ENCODE peak calls at places on chromosomes 12 and 14, in six cellular contexts. U is RPMI7951; E is NCI-H69; Z is psoas muscle; B is stimulated activated CD4-positive, alpha-beta T cell treated with anti-CD3 and anti-CD28 coated beads, TNF-alpha, amount 100 ng/mL, for 24 hours; Y is hippocampal formation. R is an unnamed sample.

GRCh38 chr12:19869413-19869812 is 430.1 kb downstream of the AEBP2 start:
- DNase-seq in Z (no peak), B (no peak), U (no peak), E (no peak), Y (no peak), R (no peak)

GRCh38 chr12:101823891-101824290 is 6.9 kb downstream of the GNPTAB start:
- DNase-seq in B (peak), Y (peak), Z (peak), U (peak), E (peak), R (peak)

GRCh38 chr14:77076118-77076631 is 21.9 kb upstream of the CIPC start:
- DNase-seq in E (no peak), U (no peak), Y (no peak), Z (peak), B (no peak), R (no peak)

GRCh38 chr12:86600664-86601231 is 344.6 kb upstream of the MGAT4C start:
- DNase-seq in B (no peak), Z (peak), E (no peak), U (no peak), Y (no peak), R (no peak)

GRCh38 chr12:77433799-77434198 is 368.4 kb upstream of the E2F7 start:
- DNase-seq in U (no peak), Z (no peak), E (no peak), Y (no peak), B (no peak), R (no peak)

GRCh38 chr12:15772405-15773018 is 16.7 kb downstream of the EPS8 start:
- DNase-seq in B (no peak), Z (no peak), Y (peak), E (peak), U (peak), R (no peak)

GRCh38 chr12:29164477-29165163 is 15.5 kb downstream of the FAR2 start:
- DNase-seq in Z (no peak), E (no peak), U (peak), Y (no peak), B (no peak), R (no peak)

GRCh38 chr14:86321151-86321550 is 791.2 kb downstream of the FLRT2 start:
- DNase-seq in E (no peak), U (no peak), Y (no peak), Z (no peak), B (no peak), R (no peak)

GRCh38 chr14:100867631-100868315 is 35.7 kb downstream of the RTL1 start:
- DNase-seq in U (no peak), E (no peak), Z (no peak), B (no peak), Y (no peak), R (no peak)

GRCh38 chr14:105398726-105399440 is 545 bp downstream of the TEX22 start:
- DNase-seq in U (peak), B (no peak), Z (no peak), E (peak), Y (no peak), R (no peak)

GRCh38 chr14:74620497-74620921 is 8.5 kb upstream of the LTBP2 start:
- DNase-seq in Z (no peak), U (peak), B (no peak), E (no peak), Y (no peak), R (no peak)

GRCh38 chr12:116813271-116814041 is 67.8 kb downstream of the HRK start:
- DNase-seq in Z (no peak), Y (no peak), U (peak), E (peak), B (no peak), R (no peak)

GRCh38 chr14:23570806-23571483 is 3.4 kb upstream of the AP1G2 start:
- DNase-seq in B (no peak), Y (no peak), E (no peak), U (no peak), Z (no peak), R (no peak)

GRCh38 chr14:76089575-76089974 is 62.1 kb upstream of the GPATCH2L start:
- DNase-seq in E (no peak), B (no peak), U (no peak), Z (no peak), Y (no peak), R (no peak)

GRCh38 chr14:103118663-103119404 is 4.4 kb upstream of the TNFAIP2 start:
- DNase-seq in B (no peak), Z (peak), Y (no peak), U (no peak), E (no peak), R (no peak)

GRCh38 chr14:73755434-73756014 is 41.3 kb upstream of the PNMA1 start:
- DNase-seq in E (peak), U (peak), B (no peak), Z (no peak), Y (peak), R (no peak)

GRCh38 chr14:69049675-69050074 is 70.6 kb upstream of the ACTN1 start:
- DNase-seq in B (no peak), Z (no peak), U (peak), Y (no peak), E (no peak), R (no peak)

GRCh38 chr14:67240978-67241415 is 238 bp upstream of the PALS1 start:
- DNase-seq in Z (peak), E (peak), B (peak), Y (peak), U (peak), R (peak)

GRCh38 chr14:76829650-76830421 is 3.6 kb downstream of the LRRC74A start:
- DNase-seq in B (no peak), U (peak), E (peak), Z (peak), Y (peak), R (no peak)

GRCh38 chr14:105908481-105908911 is 382.1 kb downstream of the TMEM121 start:
- DNase-seq in U (no peak), B (no peak), E (peak), Y (no peak), Z (no peak), R (no peak)

GRCh38 chr12:64320611-64321010 is 69.9 kb downstream of the C12orf56 start:
- DNase-seq in E (no peak), Z (no peak), U (no peak), B (no peak), Y (no peak), R (no peak)

GRCh38 chr12:117461732-117462131 is 100.3 kb upstream of the NOS1 start:
- DNase-seq in Y (no peak), E (no peak), Z (no peak), B (no peak), U (no peak), R (no peak)

GRCh38 chr12:52646613-52647012 is 5.4 kb downstream of the KRT2 start:
- DNase-seq in U (no peak), Y (no peak), E (no peak), Z (no peak), B (no peak), R (no peak)

GRCh38 chr12:68745904-68746571 is at the start of gene SLC35E3:
- DNase-seq in B (peak), U (peak), E (peak), Y (peak), Z (peak), R (peak)

GRCh38 chr14:104182857-104183425 is 44.6 kb downstream of the KIF26A start:
- DNase-seq in E (no peak), Y (no peak), Z (no peak), U (no peak), B (no peak), R (no peak)

GRCh38 chr12:47156167-47156736 is 76.5 kb upstream of the AMIGO2 start:
- DNase-seq in Y (peak), E (no peak), Z (no peak), U (peak), B (no peak), R (no peak)

GRCh38 chr12:1590083-1590979 is 4.0 kb downstream of the FBXL14 start:
- DNase-seq in Z (no peak), U (peak), E (no peak), B (no peak), Y (peak), R (no peak)

GRCh38 chr14:59186316-59186715 is 2.2 kb upstream of the DAAM1 start:
- DNase-seq in B (no peak), Z (no peak), E (no peak), U (no peak), Y (no peak), R (no peak)

GRCh38 chr14:37027188-37027824 is 145.1 kb downstream of the SLC25A21 start:
- DNase-seq in B (no peak), E (no peak), U (no peak), Z (no peak), Y (no peak), R (no peak)

R was measured in activated T-helper 9 cell treated with anti-CD3 and anti-CD28 coated beads, Interleukin-2, amount 50 U/mL, for 16 hours.